ENCODE peak calls at places on chromosomes 2 and 18, in four cellular contexts. H is PC-3, P is mammary epithelial cell, C is fibroblast of lung. Z is an unnamed sample.
A peak's percentile ranks its signal among the peaks of the same experiment; 100 is the strongest.

GRCh38 chr2:171386627-171387026 is 47.2 kb downstream of the METTL8 start:
- DNase-seq in H (no peak), P (no peak), C (no peak), Z (no peak)

GRCh38 chr2:134736167-134736885 is 17.5 kb upstream of the TMEM163 start:
- DNase-seq in C (no peak), H (peak; percentile 77), P (peak; percentile 53), Z (peak; percentile 5)

GRCh38 chr18:47168509-47168908 is 7.7 kb downstream of the IER3IP1 start:
- DNase-seq in P (no peak), C (no peak), H (no peak), Z (no peak)

GRCh38 chr2:108184421-108184820 is 55.3 kb upstream of the SULT1C3 start:
- DNase-seq in H (peak; percentile 53), P (no peak), C (peak; percentile 9), Z (no peak)

GRCh38 chr2:64447317-64448060 is 6.5 kb upstream of the LGALSL start:
- DNase-seq in H (peak; percentile 23), P (peak; percentile 83), C (no peak), Z (no peak)

GRCh38 chr18:9960263-9960904 is 46.6 kb downstream of the VAPA start:
- DNase-seq in P (no peak), H (no peak), C (no peak), Z (no peak)

GRCh38 chr2:120780402-120780801 is 44.7 kb downstream of the GLI2 start:
- DNase-seq in H (no peak), C (no peak), P (no peak), Z (no peak)

GRCh38 chr2:176581557-176582150 is 312.4 kb downstream of the MTX2 start:
- DNase-seq in C (no peak), P (no peak), H (no peak), Z (no peak)

GRCh38 chr2:8408560-8409460 is 273.0 kb upstream of the ID2 start:
- DNase-seq in H (no peak), P (no peak), C (no peak), Z (no peak)

GRCh38 chr2:83587309-83587708 is 871.8 kb downstream of the SUCLG1 start:
- DNase-seq in H (peak; percentile 37), P (no peak), C (no peak), Z (no peak)

GRCh38 chr18:47863041-47863440 is 67.4 kb downstream of the SMAD2 start:
- DNase-seq in H (no peak), C (no peak), P (no peak), Z (no peak)

GRCh38 chr2:134491796-134492441 is 226.9 kb downstream of the TMEM163 start:
- DNase-seq in P (peak; percentile 4), H (peak; percentile 70), C (no peak), Z (no peak)

GRCh38 chr2:109136542-109136941 is 7.5 kb downstream of the SH3RF3 start:
- DNase-seq in P (no peak), H (peak; percentile 18), C (no peak), Z (no peak)

DNA sequence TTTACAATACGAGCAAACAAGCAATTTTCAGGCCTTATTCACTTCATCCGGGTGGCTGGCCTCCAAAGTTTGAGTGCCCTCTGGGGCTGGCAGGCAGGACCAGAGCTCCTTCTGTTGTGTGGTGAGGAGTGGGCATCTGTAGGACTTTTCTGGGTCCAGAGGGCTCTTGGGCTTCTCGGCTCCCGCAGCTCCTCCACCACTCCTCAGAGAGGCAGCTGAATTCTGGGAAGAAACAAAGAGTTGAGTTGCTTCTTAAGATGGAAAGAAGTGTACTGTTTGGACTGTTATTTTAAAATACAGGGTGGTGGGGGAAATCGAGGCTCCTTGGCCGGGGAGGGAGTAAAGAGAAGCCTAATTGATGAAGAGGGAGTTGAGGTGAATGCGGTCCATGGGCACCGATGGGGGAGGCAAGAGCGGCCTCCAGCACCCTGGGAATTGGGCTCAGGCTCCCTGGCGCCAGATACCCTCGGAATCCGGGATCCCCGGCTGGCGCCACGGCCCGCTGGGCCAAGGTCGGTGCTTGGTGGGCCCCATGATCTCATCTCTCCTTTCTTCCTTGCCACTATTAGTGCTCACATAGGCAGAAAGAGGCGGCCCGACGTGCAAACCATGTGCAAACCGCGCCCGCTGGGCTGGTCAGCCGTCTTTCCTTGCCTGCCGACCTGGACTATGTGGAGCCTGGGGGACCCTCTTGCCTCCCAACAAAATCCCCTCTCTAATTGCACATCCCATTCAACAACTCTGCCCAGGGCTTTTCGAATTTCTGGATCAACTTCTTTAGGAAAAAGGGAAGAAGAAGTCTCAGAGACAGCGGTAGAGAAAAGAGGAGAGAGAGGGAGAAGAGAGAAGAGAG is 664 bp upstream of the SIX3 start:
- DNase-seq in H (no peak), P (no peak), C (no peak), Z (no peak)
- TF ChIP-seq EZH2 in H (no peak), P (peak; percentile 61), C (peak; percentile 36), Z (peak; percentile 68)

DNA sequence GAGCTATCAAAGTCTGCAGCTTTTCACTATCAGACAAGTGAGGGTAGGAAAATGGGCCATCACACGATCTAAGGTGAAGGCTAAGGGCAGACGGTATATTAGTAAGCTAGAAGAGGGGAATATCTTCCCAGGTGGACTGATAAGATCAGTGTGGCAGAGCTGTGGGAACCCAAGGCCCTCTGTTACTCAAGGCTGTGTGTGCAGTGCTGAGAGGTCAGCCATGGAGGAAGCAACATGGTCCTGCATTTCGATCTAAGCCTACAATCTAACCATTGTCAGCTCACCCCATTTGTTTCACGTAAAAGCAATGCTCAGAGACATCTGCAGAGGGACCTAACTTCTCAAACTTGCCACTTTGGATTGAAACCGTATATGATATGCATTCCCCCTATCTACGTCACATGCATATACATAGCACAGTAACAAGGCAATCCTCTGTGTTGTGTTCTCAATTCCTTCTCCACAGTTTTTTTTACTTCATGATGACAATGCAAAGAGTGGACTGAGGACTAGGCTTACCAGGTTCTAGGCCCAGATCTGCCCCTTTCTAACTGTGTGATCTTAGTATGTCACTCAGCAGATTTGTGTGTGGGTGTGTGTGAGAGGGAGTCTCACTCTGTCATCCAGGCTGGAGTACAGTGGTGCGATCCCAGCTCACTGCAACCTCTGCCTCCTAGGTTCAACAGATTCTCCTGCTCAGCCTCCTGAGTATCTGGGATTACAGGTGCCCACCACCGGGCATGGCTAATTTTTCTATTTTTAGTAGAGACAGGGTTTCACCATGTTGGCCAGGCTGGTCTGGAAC is 45.2 kb downstream of the SLC8A1 start:
- DNase-seq in H (no peak), P (no peak), C (no peak), Z (no peak)
- H3K36me3 ChIP-seq in H (no peaks in the 10 kb centered on the region), P (no peaks in the 10 kb centered on the region), C (no peaks in the 10 kb centered on the region), Z (no peaks in the 10 kb centered on the region)

GRCh38 chr2:152544626-152545025 is 172.6 kb downstream of the PRPF40A start:
- DNase-seq in C (no peak), P (no peak), H (no peak), Z (no peak)
- H3K4me1 ChIP-seq in C (peaks cover 12% of the 10 kb centered on the region), P (peaks cover 27% of the 10 kb centered on the region), H (peaks cover 34% of the 10 kb centered on the region), Z (peaks cover 36% of the 10 kb centered on the region)

GRCh38 chr2:172993924-172994717 is 81.5 kb upstream of the MAP3K20 start:
- DNase-seq in P (no peak), H (no peak), C (no peak), Z (no peak)

GRCh38 chr2:172986040-172986439 is 89.6 kb upstream of the MAP3K20 start:
- DNase-seq in C (no peak), P (peak; percentile 65), H (peak; percentile 27), Z (no peak)

GRCh38 chr2:172991036-172991435 is 84.6 kb upstream of the MAP3K20 start:
- DNase-seq in C (no peak), P (no peak), H (no peak), Z (no peak)

GRCh38 chr2:172985139-172985874 is 90.3 kb upstream of the MAP3K20 start:
- DNase-seq in H (peak; percentile 96), C (no peak), P (peak; percentile 92), Z (peak; percentile 62)

DNA sequence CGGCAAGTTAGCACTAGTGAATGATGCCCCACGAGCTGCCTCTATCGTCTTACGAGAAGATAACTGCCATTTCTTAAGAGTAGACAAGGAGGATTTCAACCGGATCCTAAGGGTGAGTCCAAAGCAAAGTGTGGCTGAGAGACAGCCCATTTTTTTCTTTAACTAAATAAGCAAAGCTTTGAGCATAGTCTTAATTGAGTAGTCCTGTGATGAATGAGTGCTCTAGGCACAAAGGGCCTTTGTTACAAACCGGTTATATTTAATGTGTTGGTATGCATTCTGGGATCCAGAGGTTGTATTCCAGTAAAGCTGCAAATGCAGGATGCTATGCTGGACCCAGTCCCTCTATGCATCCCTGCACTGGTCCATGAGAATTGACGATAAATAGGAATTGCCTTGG is 86.9 kb upstream of the MAP3K20 start:
- DNase-seq in P (no peak), H (no peak), C (no peak), Z (no peak)
- TF ChIP-seq EZH2 in P (no peak), H (no peak), C (no peak), Z (no peak)

DNA sequence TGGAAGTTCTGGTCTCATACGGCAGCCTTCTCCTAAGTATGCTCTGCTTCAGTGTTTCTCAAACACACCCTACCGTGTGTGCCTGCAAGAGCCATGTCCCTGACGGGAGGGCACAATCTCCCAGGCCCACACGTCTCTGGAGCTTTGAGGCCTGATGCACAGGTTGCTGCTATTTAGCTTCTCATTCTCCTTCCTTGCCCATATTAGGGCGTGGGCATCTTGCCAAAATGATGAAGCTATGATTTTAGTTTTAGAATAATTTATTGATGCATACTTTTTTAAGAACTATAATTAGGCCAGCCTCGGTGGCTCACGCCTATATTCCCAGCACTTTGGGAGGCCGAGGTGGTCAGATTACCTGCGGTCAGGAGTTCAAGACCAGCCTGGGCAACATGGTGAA is 107.9 kb downstream of the RNF144A start:
- DNase-seq in P (no peak), H (no peak), C (no peak), Z (no peak)
- H3K36me3 ChIP-seq in P (no peaks in the 10 kb centered on the region), H (no peaks in the 10 kb centered on the region), C (no peaks in the 10 kb centered on the region), Z (no peaks in the 10 kb centered on the region)

DNA sequence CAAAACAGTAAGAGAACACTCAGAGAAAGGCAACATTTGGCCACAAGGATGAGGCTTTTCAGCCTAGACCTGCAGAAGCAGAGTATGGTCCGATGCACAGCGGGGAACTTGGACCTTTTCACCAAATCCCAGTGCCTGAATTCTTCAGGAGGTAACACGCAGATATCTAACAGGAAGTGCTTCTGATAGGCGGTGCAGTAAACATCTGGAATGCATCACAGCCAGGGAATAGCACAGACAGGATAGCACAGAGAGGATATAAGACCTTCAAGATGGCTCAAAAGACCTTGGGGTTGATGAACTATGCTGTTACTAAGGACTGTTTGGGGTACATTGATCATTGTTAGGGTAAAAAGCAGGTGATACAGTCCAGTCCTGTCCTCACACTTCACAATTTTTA is 1.7 kb downstream of the TMEM127 start:
- DNase-seq in C (no peak), P (no peak), H (no peak), Z (no peak)
- H3K4me1 ChIP-seq in C (peaks cover 34% of the 10 kb centered on the region), P (peaks cover 44% of the 10 kb centered on the region), H (peaks cover 45% of the 10 kb centered on the region), Z (peaks cover 39% of the 10 kb centered on the region)